ENCODE peak calls at places on chromosomes 2 and 18, in six cellular contexts. One of them, this sample, is unnamed. For H3K36me3, the result is how much of the 10 kb centered on the place peaks cover.

GRCh38 chr18:25275414-25276001 is 76.5 kb downstream of the ZNF521 start:
- DNase-seq in uterus: no peak
- DNase-seq in hepatocyte: no peak
- DNase-seq in psoas muscle: no peak
- DNase-seq in upper lobe of right lung: no peak
- DNase-seq in cardiac muscle cell: peak
- DNase-seq in this sample: no peak

GRCh38 chr18:48543228-48543627 is 4.4 kb downstream of the CTIF start:
- DNase-seq in uterus: no peak
- DNase-seq in cardiac muscle cell: no peak
- DNase-seq in upper lobe of right lung: no peak
- DNase-seq in psoas muscle: no peak
- DNase-seq in hepatocyte: peak
- DNase-seq in this sample: no peak

GRCh38 chr18:901769-902168 is 2.9 kb upstream of the ADCYAP1 start:
- DNase-seq in uterus: no peak
- DNase-seq in upper lobe of right lung: no peak
- DNase-seq in psoas muscle: no peak
- DNase-seq in cardiac muscle cell: no peak
- DNase-seq in hepatocyte: no peak
- DNase-seq in this sample: no peak

GRCh38 chr2:21939961-21940360 is 816.2 kb downstream of the TDRD15 start:
- DNase-seq in hepatocyte: no peak
- DNase-seq in cardiac muscle cell: no peak
- DNase-seq in upper lobe of right lung: no peak
- DNase-seq in psoas muscle: no peak
- DNase-seq in uterus: no peak
- DNase-seq in this sample: no peak

GRCh38 chr2:159677654-159678053 is 34.7 kb upstream of the MARCHF7 start:
- DNase-seq in uterus: no peak
- DNase-seq in upper lobe of right lung: no peak
- DNase-seq in hepatocyte: no peak
- DNase-seq in cardiac muscle cell: no peak
- DNase-seq in psoas muscle: no peak
- DNase-seq in this sample: no peak

GRCh38 chr2:8642332-8643078 is 39.4 kb upstream of the ID2 start:
- DNase-seq in upper lobe of right lung: no peak
- DNase-seq in uterus: no peak
- DNase-seq in psoas muscle: no peak
- DNase-seq in hepatocyte: no peak
- DNase-seq in cardiac muscle cell: no peak
- DNase-seq in this sample: no peak

GRCh38 chr2:207311316-207312005 is 145.7 kb upstream of the KLF7 start:
- DNase-seq in upper lobe of right lung: no peak
- DNase-seq in hepatocyte: peak
- DNase-seq in psoas muscle: peak
- DNase-seq in uterus: peak
- DNase-seq in cardiac muscle cell: no peak
- DNase-seq in this sample: peak

GRCh38 chr2:170375192-170375591 is 197.2 kb downstream of the MYO3B start:
- DNase-seq in psoas muscle: no peak
- DNase-seq in cardiac muscle cell: no peak
- DNase-seq in uterus: no peak
- DNase-seq in hepatocyte: no peak
- DNase-seq in upper lobe of right lung: no peak
- DNase-seq in this sample: no peak

GRCh38 chr2:187431911-187432310 is 16.1 kb downstream of the CALCRL start:
- DNase-seq in hepatocyte: no peak
- DNase-seq in uterus: no peak
- DNase-seq in psoas muscle: no peak
- DNase-seq in cardiac muscle cell: no peak
- DNase-seq in upper lobe of right lung: no peak
- DNase-seq in this sample: no peak

GRCh38 chr18:27298215-27298804 is 113.2 kb upstream of the CHST9 start:
- DNase-seq in cardiac muscle cell: peak
- DNase-seq in uterus: no peak
- DNase-seq in upper lobe of right lung: no peak
- DNase-seq in hepatocyte: peak
- DNase-seq in psoas muscle: no peak
- DNase-seq in this sample: no peak

GRCh38 chr2:111667542-111668273 is 216.3 kb downstream of the ANAPC1 start:
- DNase-seq in upper lobe of right lung: no peak
- DNase-seq in psoas muscle: no peak
- DNase-seq in hepatocyte: peak
- DNase-seq in cardiac muscle cell: peak
- DNase-seq in uterus: peak
- DNase-seq in this sample: peak

GRCh38 chr2:225025917-225026571 is 16.2 kb downstream of the DOCK10 start:
- DNase-seq in psoas muscle: no peak
- DNase-seq in upper lobe of right lung: peak
- DNase-seq in hepatocyte: no peak
- DNase-seq in cardiac muscle cell: no peak
- DNase-seq in uterus: no peak
- DNase-seq in this sample: no peak

GRCh38 chr2:151119377-151119776 is 142.3 kb downstream of the RBM43 start:
- DNase-seq in psoas muscle: no peak
- DNase-seq in cardiac muscle cell: no peak
- DNase-seq in upper lobe of right lung: no peak
- DNase-seq in hepatocyte: no peak
- DNase-seq in uterus: no peak
- DNase-seq in this sample: no peak

GRCh38 chr2:30511122-30512083 is 64.4 kb downstream of the LCLAT1 start:
- DNase-seq in upper lobe of right lung: no peak
- DNase-seq in hepatocyte: peak
- DNase-seq in psoas muscle: peak
- DNase-seq in cardiac muscle cell: no peak
- DNase-seq in uterus: peak
- DNase-seq in this sample: peak

GRCh38 chr18:22214731-22215528 is 45.5 kb downstream of the GATA6 start:
- DNase-seq in psoas muscle: no peak
- DNase-seq in hepatocyte: no peak
- DNase-seq in uterus: no peak
- DNase-seq in cardiac muscle cell: no peak
- DNase-seq in upper lobe of right lung: no peak
- DNase-seq in this sample: no peak

GRCh38 chr2:111246620-111247061 is 125.9 kb downstream of the BCL2L11 start:
- DNase-seq in upper lobe of right lung: no peak
- DNase-seq in psoas muscle: no peak
- DNase-seq in uterus: no peak
- DNase-seq in hepatocyte: no peak
- DNase-seq in cardiac muscle cell: no peak
- DNase-seq in this sample: no peak

GRCh38 chr18:77099501-77100370 is 32.8 kb downstream of the MBP start:
- DNase-seq in uterus: no peak
- DNase-seq in hepatocyte: no peak
- DNase-seq in cardiac muscle cell: no peak
- DNase-seq in upper lobe of right lung: no peak
- DNase-seq in psoas muscle: no peak
- DNase-seq in this sample: no peak

DNA sequence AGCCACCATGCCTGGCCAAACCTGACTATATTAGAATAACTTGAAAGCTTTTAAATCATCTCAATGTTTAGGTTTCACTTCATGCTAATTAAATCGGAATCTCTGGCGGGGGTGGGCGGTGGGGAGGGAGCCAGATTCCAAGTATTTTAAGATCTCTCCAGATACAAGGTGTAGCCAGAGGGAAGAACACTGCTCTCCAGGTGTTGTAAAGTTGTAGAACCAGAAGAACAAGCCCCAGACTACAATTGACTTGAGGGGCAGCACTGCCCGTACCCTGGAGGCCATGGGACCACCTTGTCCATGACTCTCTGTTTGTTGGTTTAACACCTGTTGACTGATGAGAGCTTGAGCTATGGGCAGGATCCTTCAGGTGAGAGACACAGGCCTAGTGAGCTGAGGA is 33.1 kb upstream of the GTF2A1L start:
- DNase-seq in hepatocyte: no peak
- DNase-seq in cardiac muscle cell: no peak
- DNase-seq in uterus: no peak
- DNase-seq in psoas muscle: no peak
- DNase-seq in upper lobe of right lung: no peak
- DNase-seq in this sample: no peak
- TF ChIP-seq CTCF in hepatocyte: no peak
- TF ChIP-seq CTCF in cardiac muscle cell: no peak
- TF ChIP-seq CTCF in uterus: no peak
- TF ChIP-seq CTCF in psoas muscle: no peak
- TF ChIP-seq CTCF in upper lobe of right lung: no peak
- TF ChIP-seq CTCF in this sample: no peak

GRCh38 chr2:226991663-226992062 is 155.8 kb downstream of the RHBDD1 start:
- DNase-seq in uterus: no peak
- DNase-seq in psoas muscle: no peak
- DNase-seq in hepatocyte: no peak
- DNase-seq in cardiac muscle cell: no peak
- DNase-seq in upper lobe of right lung: no peak
- DNase-seq in this sample: no peak
- H3K36me3 ChIP-seq in uterus: under half
- H3K36me3 ChIP-seq in psoas muscle: under half
- H3K36me3 ChIP-seq in hepatocyte: under half
- H3K36me3 ChIP-seq in cardiac muscle cell: under half
- H3K36me3 ChIP-seq in upper lobe of right lung: under half
- H3K36me3 ChIP-seq in this sample: under half

GRCh38 chr2:2229898-2230817 is 100.9 kb downstream of the MYT1L start:
- DNase-seq in cardiac muscle cell: peak
- DNase-seq in hepatocyte: no peak
- DNase-seq in upper lobe of right lung: no peak
- DNase-seq in uterus: no peak
- DNase-seq in psoas muscle: no peak
- DNase-seq in this sample: no peak
- TF ChIP-seq CTCF in cardiac muscle cell: no peak
- TF ChIP-seq CTCF in hepatocyte: peak
- TF ChIP-seq CTCF in upper lobe of right lung: no peak
- TF ChIP-seq CTCF in uterus: no peak
- TF ChIP-seq CTCF in psoas muscle: peak
- TF ChIP-seq CTCF in this sample: no peak

GRCh38 chr2:69514406-69514805 is 77.2 kb upstream of the NFU1 start:
- DNase-seq in psoas muscle: no peak
- DNase-seq in hepatocyte: peak
- DNase-seq in uterus: no peak
- DNase-seq in cardiac muscle cell: no peak
- DNase-seq in upper lobe of right lung: no peak
- DNase-seq in this sample: no peak

GRCh38 chr2:69510204-69510603 is 73.0 kb upstream of the NFU1 start:
- DNase-seq in upper lobe of right lung: no peak
- DNase-seq in uterus: no peak
- DNase-seq in psoas muscle: no peak
- DNase-seq in cardiac muscle cell: no peak
- DNase-seq in hepatocyte: no peak
- DNase-seq in this sample: no peak

GRCh38 chr2:69509750-69510140 is 72.5 kb upstream of the NFU1 start:
- DNase-seq in uterus: no peak
- DNase-seq in upper lobe of right lung: no peak
- DNase-seq in cardiac muscle cell: no peak
- DNase-seq in hepatocyte: no peak
- DNase-seq in psoas muscle: no peak
- DNase-seq in this sample: no peak

GRCh38 chr2:69514836-69515235 is 77.6 kb upstream of the NFU1 start:
- DNase-seq in upper lobe of right lung: no peak
- DNase-seq in psoas muscle: no peak
- DNase-seq in uterus: no peak
- DNase-seq in hepatocyte: no peak
- DNase-seq in cardiac muscle cell: no peak
- DNase-seq in this sample: no peak

GRCh38 chr2:69512446-69512845 is 75.2 kb upstream of the NFU1 start:
- DNase-seq in psoas muscle: no peak
- DNase-seq in cardiac muscle cell: no peak
- DNase-seq in upper lobe of right lung: no peak
- DNase-seq in uterus: no peak
- DNase-seq in hepatocyte: no peak
- DNase-seq in this sample: no peak
- H3K36me3 ChIP-seq in psoas muscle: under half
- H3K36me3 ChIP-seq in cardiac muscle cell: half or more
- H3K36me3 ChIP-seq in upper lobe of right lung: half or more
- H3K36me3 ChIP-seq in uterus: under half
- H3K36me3 ChIP-seq in hepatocyte: under half
- H3K36me3 ChIP-seq in this sample: half or more

GRCh38 chr2:36708119-36708741 is 11.7 kb downstream of the VIT start:
- DNase-seq in upper lobe of right lung: no peak
- DNase-seq in uterus: no peak
- DNase-seq in cardiac muscle cell: no peak
- DNase-seq in psoas muscle: no peak
- DNase-seq in hepatocyte: no peak
- DNase-seq in this sample: peak
- TF ChIP-seq CTCF in upper lobe of right lung: no peak
- TF ChIP-seq CTCF in uterus: no peak
- TF ChIP-seq CTCF in cardiac muscle cell: peak
- TF ChIP-seq CTCF in psoas muscle: no peak
- TF ChIP-seq CTCF in hepatocyte: no peak
- TF ChIP-seq CTCF in this sample: peak